ENCODE peak calls at places on chromosomes 16 and 17, in five cellular contexts. I, N, H, Q and V are unnamed samples.

GRCh38 chr17:14307560-14308024 is 6.7 kb downstream of the HS3ST3B1 start:
- DNase-seq in I (no peak), N (peak; percentile 72), H (no peak), Q (no peak), V (no peak)

GRCh38 chr17:80045703-80046102 is 9.3 kb downstream of the CCDC40 start:
- DNase-seq in I (no peak), N (no peak), H (no peak), Q (no peak), V (no peak)

GRCh38 chr16:86514656-86515376 is 4.5 kb downstream of the FOXF1 start:
- DNase-seq in I (no peak), N (no peak), H (no peak), Q (no peak), V (no peak)

GRCh38 chr17:49958723-49959122 is 10.3 kb upstream of the DLX4 start:
- DNase-seq in I (no peak), N (no peak), H (no peak), Q (no peak), V (no peak)

GRCh38 chr17:64632606-64633005 is 29.5 kb downstream of the SMURF2 start:
- DNase-seq in I (no peak), N (no peak), H (no peak), Q (no peak), V (no peak)

GRCh38 chr17:65222216-65222738 is 85.1 kb downstream of the RGS9 start:
- DNase-seq in I (no peak), N (peak; percentile 19), H (no peak), Q (no peak), V (no peak)

GRCh38 chr16:77835111-77835510 is 46.7 kb downstream of the VAT1L start:
- DNase-seq in I (no peak), N (no peak), H (no peak), Q (no peak), V (no peak)

GRCh38 chr17:78313735-78314648 is 45.9 kb downstream of the SOCS3 start:
- DNase-seq in I (no peak), N (peak; percentile 79), H (peak; percentile 86), Q (no peak), V (no peak)

GRCh38 chr17:76428511-76428910 is 24.4 kb downstream of the UBE2O start:
- DNase-seq in I (no peak), N (no peak), H (no peak), Q (no peak), V (no peak)

GRCh38 chr17:58330544-58330996 is 2.0 kb upstream of the TSPOAP1 start:
- DNase-seq in I (no peak), N (no peak), H (peak; percentile 87), Q (no peak), V (no peak)

GRCh38 chr17:49851387-49852291 is 3.8 kb upstream of the TAC4 start:
- DNase-seq in I (peak; percentile 24), N (peak; percentile 14), H (peak; percentile 87), Q (peak; percentile 55), V (no peak)